ENCODE peak calls at places on chromosomes 6 and 20, in nine cellular contexts. E is fibroblast of mammary gland, P is upper lobe of right lung, Q is right lobe of liver, H is AG04450, Z is GM06990, J is WTC11, K is glutamatergic neuron, I is GM12865. C is an unnamed sample.

GRCh38 chr20:45937765-45938164 is 3.3 kb downstream of the PCIF1 start:
- DNase-seq in E (peak; percentile 38), P (no peak), Q (no peak), H (no peak), Z (no peak), J (no peak), K (no peak), I (no peak), C (no peak)

GRCh38 chr20:38790210-38791053 is 15.1 kb upstream of the PPP1R16B start:
- DNase-seq in E (peak; percentile 53), P (no peak), Q (no peak), H (no peak), Z (no peak), J (peak; percentile 67), K (peak; percentile 40), I (peak; percentile 72), C (no peak)

GRCh38 chr6:36110053-36110452 is 20.3 kb upstream of the MAPK13 start:
- DNase-seq in E (peak; percentile 29), P (no peak), Q (no peak), H (no peak), Z (no peak), J (no peak), K (no peak), I (no peak), C (no peak)

GRCh38 chr6:74606488-74607135 is 599.2 kb downstream of the COL12A1 start:
- DNase-seq in E (peak; percentile 95), P (no peak), Q (no peak), H (peak; percentile 77), Z (no peak), J (no peak), K (no peak), I (no peak), C (no peak)

GRCh38 chr6:75483136-75483952 is 10.3 kb downstream of the FILIP1 start:
- DNase-seq in E (no peak), P (no peak), Q (no peak), H (no peak), Z (no peak), J (no peak), K (no peak), I (no peak), C (no peak)

GRCh38 chr6:133906050-133906449 is 17.1 kb downstream of the TCF21 start:
- DNase-seq in E (no peak), P (no peak), Q (no peak), H (no peak), Z (no peak), J (no peak), K (no peak), I (no peak), C (no peak)

GRCh38 chr6:35757461-35758123 is 18.8 kb upstream of the CLPSL2 start:
- DNase-seq in E (peak; percentile 64), P (no peak), Q (no peak), H (no peak), Z (peak; percentile 56), J (peak; percentile 57), K (no peak), I (peak; percentile 57), C (no peak)

GRCh38 chr6:147135211-147135672 is 69.0 kb upstream of the STXBP5 start:
- DNase-seq in E (peak; percentile 100), P (no peak), Q (no peak), H (peak; percentile 91), Z (no peak), J (no peak), K (no peak), I (no peak), C (no peak)

GRCh38 chr6:7087066-7087465 is 20.7 kb upstream of the RREB1 start:
- DNase-seq in E (peak; percentile 36), P (no peak), Q (no peak), H (no peak), Z (no peak), J (no peak), K (no peak), I (no peak), C (no peak)

GRCh38 chr20:58286729-58287128 is 22.8 kb upstream of the RAB22A start:
- DNase-seq in E (no peak), P (no peak), Q (no peak), H (no peak), Z (no peak), J (no peak), K (no peak), I (no peak), C (no peak)

GRCh38 chr6:1627884-1628550 is 18.3 kb downstream of the FOXC1 start:
- DNase-seq in E (no peak), P (no peak), Q (no peak), H (no peak), Z (no peak), J (no peak), K (no peak), I (no peak), C (no peak)

GRCh38 chr6:149686230-149686629 is 31.7 kb downstream of the LATS1 start:
- DNase-seq in E (no peak), P (no peak), Q (no peak), H (no peak), Z (no peak), J (no peak), K (no peak), I (no peak), C (no peak)

GRCh38 chr6:7058250-7058923 is 49.4 kb upstream of the RREB1 start:
- DNase-seq in E (peak; percentile 98), P (no peak), Q (peak; percentile 59), H (peak; percentile 84), Z (no peak), J (no peak), K (no peak), I (no peak), C (no peak)

GRCh38 chr6:159701413-159701999 is 8.5 kb upstream of the SOD2 start:
- DNase-seq in E (peak; percentile 98), P (no peak), Q (no peak), H (peak; percentile 67), Z (no peak), J (no peak), K (no peak), I (no peak), C (no peak)

GRCh38 chr20:52004720-52005119 is 186.9 kb downstream of the ZFP64 start:
- DNase-seq in E (peak; percentile 70), P (no peak), Q (no peak), H (no peak), Z (no peak), J (no peak), K (no peak), I (no peak), C (no peak)

GRCh38 chr6:165119231-165120020 is 190.0 kb downstream of the C6orf118 start:
- DNase-seq in E (no peak), P (no peak), Q (no peak), H (no peak), Z (no peak), J (no peak), K (no peak), I (no peak), C (no peak)

DNA sequence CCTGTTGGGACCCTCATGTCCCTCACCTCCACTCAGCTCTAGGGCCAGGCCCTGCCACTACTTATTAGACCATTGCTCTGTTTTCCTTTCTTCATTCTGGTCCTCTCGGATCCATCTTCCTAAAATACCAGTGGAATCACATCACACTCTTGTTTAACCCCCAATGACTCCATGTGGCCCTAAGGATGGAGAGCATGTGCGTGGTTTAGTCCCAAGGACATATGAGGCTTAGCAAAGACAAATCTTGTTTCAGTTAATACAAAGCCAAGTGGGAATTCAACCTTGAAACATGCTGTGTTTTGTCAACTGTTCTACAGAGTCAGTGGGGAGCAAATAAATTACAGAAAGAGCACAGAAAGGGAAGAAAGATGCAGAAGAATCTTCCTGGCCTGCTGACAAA is 144.3 kb downstream of the THBS2 start:
- DNase-seq in E (no peak), P (no peak), Q (no peak), H (no peak), Z (no peak), J (no peak), K (no peak), I (no peak), C (no peak)
- TF ChIP-seq CTCF in E (no peak), P (no peak), Q (no peak), H (no peak), Z (no peak), J (no peak), K (no peak), I (no peak), C (no peak)

DNA sequence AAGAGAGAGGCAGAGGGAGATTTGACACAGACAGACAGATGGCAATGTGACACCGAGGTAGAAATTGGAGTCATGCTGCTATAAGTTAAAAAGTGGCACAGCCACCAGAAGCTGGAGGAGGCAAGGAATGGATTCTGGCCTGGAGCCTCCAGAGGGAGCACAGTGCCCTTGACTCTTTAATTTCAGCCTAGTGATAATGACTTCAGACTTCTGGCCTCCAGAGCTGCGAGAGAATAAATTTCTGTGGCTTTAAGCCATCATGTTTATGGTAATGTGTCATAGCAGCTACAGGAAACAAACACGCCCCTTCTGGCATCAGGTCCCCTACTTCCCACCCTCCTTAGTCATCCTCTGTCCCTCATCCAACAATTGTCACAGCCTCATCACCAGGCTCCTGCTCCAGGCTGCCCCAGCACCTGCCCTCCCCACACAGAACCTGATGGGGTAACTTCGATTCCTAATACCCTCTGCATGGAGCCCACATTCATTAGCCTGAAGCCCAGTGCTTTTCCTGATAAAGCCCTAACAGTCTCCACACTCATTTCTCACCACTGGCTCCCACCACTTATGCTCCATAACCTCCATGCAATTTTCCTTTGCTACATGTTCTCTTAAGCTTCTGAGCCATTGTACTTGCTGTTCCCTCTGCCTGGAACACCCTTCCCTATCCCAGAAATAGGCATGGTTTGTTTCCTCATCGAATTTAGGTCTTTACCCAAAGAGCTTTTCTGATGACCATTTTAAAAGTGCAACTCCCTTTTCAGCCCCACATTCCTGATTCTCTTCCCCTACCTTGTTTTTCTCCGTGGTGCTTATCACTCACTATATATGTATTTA is 69.7 kb upstream of the TOX2 start:
- DNase-seq in E (peak; percentile 97), P (no peak), Q (no peak), H (peak; percentile 63), Z (no peak), J (no peak), K (no peak), I (no peak), C (no peak)
- TF ChIP-seq CTCF in E (peak; percentile 39), P (peak; percentile 35), Q (no peak), H (peak; percentile 34), Z (no peak), J (no peak), K (no peak), I (no peak), C (no peak)

DNA sequence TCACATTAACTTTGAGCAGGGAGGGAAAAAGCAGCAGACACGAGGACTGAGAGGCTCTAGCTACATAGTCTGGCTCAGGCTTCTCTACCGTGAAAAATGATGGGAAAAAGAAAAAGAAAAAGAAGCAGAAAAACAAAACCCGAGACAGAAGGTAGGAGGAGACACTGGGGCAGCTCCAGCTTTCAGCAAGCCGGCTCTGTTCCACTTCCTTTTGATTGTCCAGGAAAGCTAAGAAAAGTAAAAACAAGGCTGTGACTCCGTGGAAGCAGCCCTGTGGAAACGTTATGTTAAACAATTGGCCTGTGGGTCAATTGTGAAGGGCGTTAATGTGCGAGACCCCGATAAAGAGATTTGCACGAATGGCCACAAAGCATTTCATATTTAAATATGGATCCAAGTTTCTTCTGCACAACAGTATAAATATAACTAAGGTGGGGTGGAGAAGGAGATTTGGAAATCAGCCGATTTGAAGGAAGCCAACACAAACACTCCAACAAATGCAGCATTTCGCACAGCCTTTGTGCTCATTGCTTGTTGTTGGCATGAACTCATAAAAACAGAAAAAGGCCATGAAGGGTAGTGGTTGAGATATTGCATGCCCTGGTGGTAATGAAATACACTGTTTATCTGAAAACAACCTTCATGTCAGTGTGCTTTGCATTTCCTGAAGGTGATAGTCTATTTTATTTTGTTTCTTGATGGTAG is 236.9 kb upstream of the JAG1 start:
- DNase-seq in E (no peak), P (no peak), Q (no peak), H (no peak), Z (no peak), J (no peak), K (no peak), I (no peak), C (no peak)
- TF ChIP-seq CTCF in E (no peak), P (peak; percentile 12), Q (no peak), H (peak; percentile 21), Z (no peak), J (no peak), K (no peak), I (no peak), C (no peak)

GRCh38 chr6:70210462-70210861 is 92.4 kb downstream of the COL9A1 start:
- DNase-seq in E (peak; percentile 2), P (no peak), Q (no peak), H (no peak), Z (no peak), J (no peak), K (no peak), I (no peak), C (no peak)
- TF ChIP-seq CTCF in E (peak; percentile 25), P (no peak), Q (peak; percentile 27), H (peak; percentile 35), Z (peak; percentile 35), J (no peak), K (no peak), I (peak; percentile 3), C (peak; percentile 41)

C was measured in mesothelial cell of epicardium.